ENCODE peak calls at places on chromosomes 4 and X, in six cellular contexts. M is GOT3; W is stimulated activated CD8-positive, alpha-beta memory T cell treated with anti-CD3 and anti-CD28 coated beads, Interleukin-12 subunit alpha, Interleukin-12 subunit beta, amount 100 ng/mL, for 4 hours; H is pancreas; N is NCI-H510A treated with DMSO at 0.1 percent for 48 hours; Q is AG08396. I is an unnamed sample.

GRCh38 chr4:86834901-86835300 is 14.3 kb downstream of the SLC10A6 start:
- DNase-seq in M (no peak), W (no peak), H (no peak), N (peak; percentile 93), Q (peak; percentile 70), I (no peak)

GRCh38 chr4:180784940-180785339 is 1458.3 kb upstream of the TENM3 start:
- DNase-seq in M (no peak), W (no peak), H (no peak), N (no peak), Q (no peak), I (no peak)

GRCh38 chrX:11929476-11929875 is 171.4 kb downstream of the MSL3 start:
- DNase-seq in M (no peak), W (no peak), H (no peak), N (no peak), Q (no peak), I (no peak)

GRCh38 chr4:173486714-173487392 is 43.2 kb downstream of the HAND2 start:
- DNase-seq in M (no peak), W (no peak), H (no peak), N (no peak), Q (no peak), I (no peak)

GRCh38 chr4:1971456-1972200 is 37.1 kb downstream of the NELFA start:
- DNase-seq in M (no peak), W (no peak), H (no peak), N (no peak), Q (no peak), I (no peak)

GRCh38 chrX:45515262-45516215 is 314.9 kb upstream of the DIPK2B start:
- DNase-seq in M (peak; percentile 3), W (no peak), H (peak; percentile 34), N (peak; percentile 33), Q (peak; percentile 70), I (peak; percentile 11)

GRCh38 chr4:102554482-102554881 is 53.3 kb downstream of the NFKB1 start:
- DNase-seq in M (no peak), W (no peak), H (no peak), N (no peak), Q (peak; percentile 70), I (no peak)

GRCh38 chr4:141350122-141350904 is 129.6 kb downstream of the ZNF330 start:
- DNase-seq in M (no peak), W (no peak), H (peak; percentile 75), N (peak; percentile 19), Q (peak; percentile 35), I (peak; percentile 86)

GRCh38 chrX:117568238-117568637 is 548.4 kb downstream of the KLHL13 start:
- DNase-seq in M (no peak), W (no peak), H (no peak), N (no peak), Q (no peak), I (no peak)

GRCh38 chr4:10085386-10085785 is 31.2 kb downstream of the WDR1 start:
- DNase-seq in M (no peak), W (no peak), H (no peak), N (no peak), Q (no peak), I (no peak)

GRCh38 chr4:98566491-98567008 is 91.9 kb downstream of the TSPAN5 start:
- DNase-seq in M (no peak), W (no peak), H (no peak), N (no peak), Q (no peak), I (no peak)

GRCh38 chr4:159227378-159227777 is 124.5 kb downstream of the RAPGEF2 start:
- DNase-seq in M (no peak), W (no peak), H (no peak), N (peak; percentile 13), Q (no peak), I (no peak)

GRCh38 chr4:107654694-107655093 is 65.3 kb downstream of the PAPSS1 start:
- DNase-seq in M (no peak), W (no peak), H (no peak), N (peak; percentile 8), Q (no peak), I (peak; percentile 92)